ENCODE peak calls at places on chromosomes 7 and 10, in four cellular contexts. One of them, this sample, is unnamed.

GRCh38 chr7:1053816-1054370 is 9.5 kb downstream of the GPR146 start:
- DNase-seq in upper lobe of right lung: no peak
- DNase-seq in astrocyte of the spinal cord: no peak
- DNase-seq in heart left ventricle: no peak
- DNase-seq in this sample: no peak

GRCh38 chr10:102894491-102895213 is 23.4 kb upstream of the CNNM2 start:
- DNase-seq in heart left ventricle: no peak
- DNase-seq in astrocyte of the spinal cord: no peak
- DNase-seq in upper lobe of right lung: no peak
- DNase-seq in this sample: no peak

GRCh38 chr10:123995082-123995460 is 98.3 kb downstream of the CHST15 start:
- DNase-seq in upper lobe of right lung: peak
- DNase-seq in astrocyte of the spinal cord: no peak
- DNase-seq in heart left ventricle: no peak
- DNase-seq in this sample: no peak

GRCh38 chr7:157177997-157178396 is 39.3 kb downstream of the UBE3C start:
- DNase-seq in heart left ventricle: no peak
- DNase-seq in astrocyte of the spinal cord: no peak
- DNase-seq in upper lobe of right lung: no peak
- DNase-seq in this sample: no peak

GRCh38 chr7:39754326-39755120 is 131.2 kb downstream of the RALA start:
- DNase-seq in heart left ventricle: no peak
- DNase-seq in upper lobe of right lung: peak
- DNase-seq in astrocyte of the spinal cord: peak
- DNase-seq in this sample: no peak

GRCh38 chr7:76292206-76292573 is 10.3 kb upstream of the HSPB1 start:
- DNase-seq in astrocyte of the spinal cord: peak
- DNase-seq in heart left ventricle: no peak
- DNase-seq in upper lobe of right lung: peak
- DNase-seq in this sample: no peak

GRCh38 chr7:42883950-42884349 is 27.9 kb downstream of the C7orf25 start:
- DNase-seq in heart left ventricle: peak
- DNase-seq in astrocyte of the spinal cord: peak
- DNase-seq in upper lobe of right lung: peak
- DNase-seq in this sample: no peak

GRCh38 chr7:87216701-87217508 is 2.6 kb downstream of the TMEM243 start:
- DNase-seq in astrocyte of the spinal cord: no peak
- DNase-seq in heart left ventricle: no peak
- DNase-seq in upper lobe of right lung: no peak
- DNase-seq in this sample: peak

GRCh38 chr7:98194672-98195457 is 16.4 kb upstream of the BHLHA15 start:
- DNase-seq in heart left ventricle: no peak
- DNase-seq in upper lobe of right lung: no peak
- DNase-seq in astrocyte of the spinal cord: peak
- DNase-seq in this sample: no peak

GRCh38 chr7:127419196-127419595 is 26.7 kb upstream of the ZNF800 start:
- DNase-seq in heart left ventricle: no peak
- DNase-seq in upper lobe of right lung: no peak
- DNase-seq in astrocyte of the spinal cord: no peak
- DNase-seq in this sample: no peak

GRCh38 chr7:106767498-106768323 is 97.4 kb upstream of the PIK3CG start:
- DNase-seq in upper lobe of right lung: no peak
- DNase-seq in astrocyte of the spinal cord: peak
- DNase-seq in heart left ventricle: no peak
- DNase-seq in this sample: no peak
- H3K4me3 ChIP-seq in upper lobe of right lung: peak
- H3K4me3 ChIP-seq in astrocyte of the spinal cord: no peak
- H3K4me3 ChIP-seq in heart left ventricle: no peak
- H3K4me3 ChIP-seq in this sample: no peak

GRCh38 chr7:110681941-110682340 is 409.0 kb upstream of the LRRN3 start:
- DNase-seq in astrocyte of the spinal cord: no peak
- DNase-seq in upper lobe of right lung: no peak
- DNase-seq in heart left ventricle: no peak
- DNase-seq in this sample: no peak

GRCh38 chr7:110685899-110686298 is 405.0 kb upstream of the LRRN3 start:
- DNase-seq in astrocyte of the spinal cord: no peak
- DNase-seq in upper lobe of right lung: no peak
- DNase-seq in heart left ventricle: no peak
- DNase-seq in this sample: no peak
- H3K4me3 ChIP-seq in astrocyte of the spinal cord: no peak
- H3K4me3 ChIP-seq in upper lobe of right lung: no peak
- H3K4me3 ChIP-seq in heart left ventricle: no peak
- H3K4me3 ChIP-seq in this sample: no peak

GRCh38 chr7:134645478-134645877 is 1.2 kb upstream of the BPGM start:
- DNase-seq in upper lobe of right lung: no peak
- DNase-seq in heart left ventricle: no peak
- DNase-seq in astrocyte of the spinal cord: no peak
- DNase-seq in this sample: no peak
- H3K4me3 ChIP-seq in upper lobe of right lung: peak
- H3K4me3 ChIP-seq in heart left ventricle: peak
- H3K4me3 ChIP-seq in astrocyte of the spinal cord: peak
- H3K4me3 ChIP-seq in this sample: peak

GRCh38 chr7:12092499-12093130 is 118.5 kb upstream of the TMEM106B start:
- DNase-seq in heart left ventricle: no peak
- DNase-seq in upper lobe of right lung: no peak
- DNase-seq in astrocyte of the spinal cord: no peak
- DNase-seq in this sample: no peak
- H3K4me3 ChIP-seq in heart left ventricle: no peak
- H3K4me3 ChIP-seq in upper lobe of right lung: no peak
- H3K4me3 ChIP-seq in astrocyte of the spinal cord: no peak
- H3K4me3 ChIP-seq in this sample: no peak

GRCh38 chr10:92146781-92147180 is 144.1 kb downstream of the CPEB3 start:
- DNase-seq in heart left ventricle: no peak
- DNase-seq in astrocyte of the spinal cord: no peak
- DNase-seq in upper lobe of right lung: no peak
- DNase-seq in this sample: no peak

GRCh38 chr10:92142512-92142911 is 148.4 kb downstream of the CPEB3 start:
- DNase-seq in upper lobe of right lung: no peak
- DNase-seq in heart left ventricle: no peak
- DNase-seq in astrocyte of the spinal cord: no peak
- DNase-seq in this sample: no peak

GRCh38 chr10:92146072-92146471 is 144.8 kb downstream of the CPEB3 start:
- DNase-seq in upper lobe of right lung: no peak
- DNase-seq in heart left ventricle: no peak
- DNase-seq in astrocyte of the spinal cord: no peak
- DNase-seq in this sample: no peak

GRCh38 chr10:92142949-92143348 is 147.9 kb downstream of the CPEB3 start:
- DNase-seq in astrocyte of the spinal cord: no peak
- DNase-seq in heart left ventricle: no peak
- DNase-seq in upper lobe of right lung: no peak
- DNase-seq in this sample: no peak
- H3K4me3 ChIP-seq in astrocyte of the spinal cord: no peak
- H3K4me3 ChIP-seq in heart left ventricle: no peak
- H3K4me3 ChIP-seq in upper lobe of right lung: no peak
- H3K4me3 ChIP-seq in this sample: no peak

GRCh38 chr7:15839415-15840100 is 153.1 kb upstream of the MEOX2 start:
- DNase-seq in astrocyte of the spinal cord: peak
- DNase-seq in heart left ventricle: peak
- DNase-seq in upper lobe of right lung: no peak
- DNase-seq in this sample: no peak
- H3K4me3 ChIP-seq in astrocyte of the spinal cord: peak
- H3K4me3 ChIP-seq in heart left ventricle: no peak
- H3K4me3 ChIP-seq in upper lobe of right lung: peak
- H3K4me3 ChIP-seq in this sample: peak

DNA sequence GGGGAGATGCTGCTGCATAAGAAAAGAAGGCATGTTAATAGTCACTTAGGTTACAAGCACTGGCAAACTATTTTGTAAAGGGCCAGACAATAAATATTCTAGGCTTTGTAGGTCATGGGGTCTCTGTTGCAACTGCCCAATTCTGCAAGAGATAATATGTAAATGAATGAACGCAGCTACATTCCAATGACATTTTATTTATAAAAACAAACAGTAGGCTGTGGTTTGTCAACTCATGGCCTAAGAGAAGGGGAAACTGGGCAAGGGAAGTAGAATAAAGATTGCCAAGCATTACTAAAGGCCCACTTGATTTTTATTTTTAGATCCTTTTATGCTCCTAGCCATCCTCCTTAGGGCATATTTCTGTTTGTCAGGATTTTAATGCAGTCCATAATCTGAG is 133.1 kb downstream of the RAPGEF5 start:
- DNase-seq in astrocyte of the spinal cord: no peak
- DNase-seq in heart left ventricle: no peak
- DNase-seq in upper lobe of right lung: no peak
- DNase-seq in this sample: no peak
- H3K4me3 ChIP-seq in astrocyte of the spinal cord: no peak
- H3K4me3 ChIP-seq in heart left ventricle: no peak
- H3K4me3 ChIP-seq in upper lobe of right lung: no peak
- H3K4me3 ChIP-seq in this sample: no peak

GRCh38 chr7:101935521-101936141 is 118.2 kb downstream of the CUX1 start:
- DNase-seq in heart left ventricle: peak
- DNase-seq in astrocyte of the spinal cord: no peak
- DNase-seq in upper lobe of right lung: peak
- DNase-seq in this sample: peak

GRCh38 chr7:101933685-101934084 is 116.3 kb downstream of the CUX1 start:
- DNase-seq in upper lobe of right lung: no peak
- DNase-seq in astrocyte of the spinal cord: no peak
- DNase-seq in heart left ventricle: no peak
- DNase-seq in this sample: no peak

GRCh38 chr7:101934618-101935017 is 117.2 kb downstream of the CUX1 start:
- DNase-seq in astrocyte of the spinal cord: no peak
- DNase-seq in upper lobe of right lung: peak
- DNase-seq in heart left ventricle: peak
- DNase-seq in this sample: peak

GRCh38 chr7:101932053-101932452 is 114.6 kb downstream of the CUX1 start:
- DNase-seq in upper lobe of right lung: no peak
- DNase-seq in heart left ventricle: peak
- DNase-seq in astrocyte of the spinal cord: no peak
- DNase-seq in this sample: no peak

DNA sequence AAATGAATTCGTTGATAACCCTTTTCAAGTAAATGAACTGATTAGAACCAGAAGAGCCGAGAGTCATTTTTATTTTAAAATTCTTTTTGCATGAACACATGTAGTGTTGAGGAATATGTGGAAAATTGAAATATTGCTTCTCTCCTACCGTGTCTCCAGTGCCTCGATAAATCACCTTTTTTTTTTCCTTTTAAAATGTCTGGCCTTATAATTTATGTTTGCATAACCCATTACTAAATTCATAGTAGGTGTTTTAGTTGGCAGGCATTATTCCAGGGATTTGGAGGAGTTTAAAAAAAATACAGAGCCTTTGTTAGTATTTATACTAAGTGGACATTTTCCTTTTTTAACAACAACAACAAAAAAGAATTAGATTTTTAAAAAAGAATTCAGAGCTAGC is 115.6 kb downstream of the CUX1 start:
- DNase-seq in astrocyte of the spinal cord: no peak
- DNase-seq in heart left ventricle: no peak
- DNase-seq in upper lobe of right lung: no peak
- DNase-seq in this sample: no peak
- H3K4me3 ChIP-seq in astrocyte of the spinal cord: no peak
- H3K4me3 ChIP-seq in heart left ventricle: no peak
- H3K4me3 ChIP-seq in upper lobe of right lung: no peak
- H3K4me3 ChIP-seq in this sample: no peak

GRCh38 chr10:113480828-113481502 is 71.9 kb upstream of the HABP2 start:
- DNase-seq in astrocyte of the spinal cord: no peak
- DNase-seq in upper lobe of right lung: peak
- DNase-seq in heart left ventricle: no peak
- DNase-seq in this sample: no peak
- H3K4me3 ChIP-seq in astrocyte of the spinal cord: no peak
- H3K4me3 ChIP-seq in upper lobe of right lung: no peak
- H3K4me3 ChIP-seq in heart left ventricle: no peak
- H3K4me3 ChIP-seq in this sample: no peak